ENCODE peak calls at places on chromosomes 11 and 22, in seven cellular contexts. One of them, this sample, is unnamed. For H3K4me1 and H3K27me3, the result is how much of the 10 kb centered on the place peaks cover.

GRCh38 chr11:20584093-20584774 is 15.2 kb upstream of the SLC6A5 start:
- DNase-seq in RWPE2: no peak
- DNase-seq in mesendoderm: peak
- DNase-seq in right atrium auricular region: no peak
- DNase-seq in heart right ventricle: no peak
- DNase-seq in aorta: no peak
- DNase-seq in colonic mucosa: no peak
- DNase-seq in this sample: no peak

GRCh38 chr22:41636467-41636866 is 15.4 kb downstream of the XRCC6 start:
- DNase-seq in RWPE2: no peak
- DNase-seq in mesendoderm: no peak
- DNase-seq in right atrium auricular region: peak
- DNase-seq in heart right ventricle: peak
- DNase-seq in aorta: no peak
- DNase-seq in colonic mucosa: no peak
- DNase-seq in this sample: no peak

GRCh38 chr11:126355324-126355925 is at the start of gene ST3GAL4:
- DNase-seq in RWPE2: peak
- DNase-seq in mesendoderm: peak
- DNase-seq in right atrium auricular region: peak
- DNase-seq in heart right ventricle: peak
- DNase-seq in aorta: peak
- DNase-seq in colonic mucosa: peak
- DNase-seq in this sample: peak

GRCh38 chr11:102733232-102733875 is 8.6 kb upstream of the MMP8 start:
- DNase-seq in RWPE2: no peak
- DNase-seq in mesendoderm: peak
- DNase-seq in right atrium auricular region: no peak
- DNase-seq in heart right ventricle: no peak
- DNase-seq in aorta: peak
- DNase-seq in colonic mucosa: peak
- DNase-seq in this sample: peak

GRCh38 chr22:28594076-28594783 is 85.4 kb downstream of the TTC28 start:
- DNase-seq in RWPE2: no peak
- DNase-seq in mesendoderm: no peak
- DNase-seq in right atrium auricular region: no peak
- DNase-seq in heart right ventricle: no peak
- DNase-seq in aorta: no peak
- DNase-seq in colonic mucosa: no peak
- DNase-seq in this sample: no peak

GRCh38 chr11:29751618-29752017 is 265.2 kb downstream of the KCNA4 start:
- DNase-seq in RWPE2: no peak
- DNase-seq in mesendoderm: no peak
- DNase-seq in right atrium auricular region: no peak
- DNase-seq in heart right ventricle: no peak
- DNase-seq in aorta: no peak
- DNase-seq in colonic mucosa: no peak
- DNase-seq in this sample: no peak

GRCh38 chr22:25941365-25941960 is 199.5 kb downstream of the MYO18B start:
- DNase-seq in RWPE2: no peak
- DNase-seq in mesendoderm: no peak
- DNase-seq in right atrium auricular region: no peak
- DNase-seq in heart right ventricle: no peak
- DNase-seq in aorta: no peak
- DNase-seq in colonic mucosa: no peak
- DNase-seq in this sample: no peak

GRCh38 chr11:83573097-83573496 is 286.9 kb upstream of the CCDC90B start:
- DNase-seq in RWPE2: no peak
- DNase-seq in mesendoderm: no peak
- DNase-seq in right atrium auricular region: no peak
- DNase-seq in heart right ventricle: no peak
- DNase-seq in aorta: no peak
- DNase-seq in colonic mucosa: no peak
- DNase-seq in this sample: no peak

GRCh38 chr11:13118691-13119090 is 109.6 kb downstream of the RASSF10 start:
- DNase-seq in RWPE2: no peak
- DNase-seq in mesendoderm: no peak
- DNase-seq in right atrium auricular region: no peak
- DNase-seq in heart right ventricle: no peak
- DNase-seq in aorta: no peak
- DNase-seq in colonic mucosa: no peak
- DNase-seq in this sample: no peak

GRCh38 chr11:13118194-13118593 is 109.1 kb downstream of the RASSF10 start:
- DNase-seq in RWPE2: peak
- DNase-seq in mesendoderm: no peak
- DNase-seq in right atrium auricular region: no peak
- DNase-seq in heart right ventricle: no peak
- DNase-seq in aorta: no peak
- DNase-seq in colonic mucosa: no peak
- DNase-seq in this sample: no peak

GRCh38 chr11:13119361-13119760 is 110.2 kb downstream of the RASSF10 start:
- DNase-seq in RWPE2: no peak
- DNase-seq in mesendoderm: no peak
- DNase-seq in right atrium auricular region: no peak
- DNase-seq in heart right ventricle: no peak
- DNase-seq in aorta: no peak
- DNase-seq in colonic mucosa: no peak
- DNase-seq in this sample: no peak

GRCh38 chr11:13120691-13121090 is 111.6 kb downstream of the RASSF10 start:
- DNase-seq in RWPE2: no peak
- DNase-seq in mesendoderm: no peak
- DNase-seq in right atrium auricular region: no peak
- DNase-seq in heart right ventricle: no peak
- DNase-seq in aorta: no peak
- DNase-seq in colonic mucosa: no peak
- DNase-seq in this sample: no peak

DNA sequence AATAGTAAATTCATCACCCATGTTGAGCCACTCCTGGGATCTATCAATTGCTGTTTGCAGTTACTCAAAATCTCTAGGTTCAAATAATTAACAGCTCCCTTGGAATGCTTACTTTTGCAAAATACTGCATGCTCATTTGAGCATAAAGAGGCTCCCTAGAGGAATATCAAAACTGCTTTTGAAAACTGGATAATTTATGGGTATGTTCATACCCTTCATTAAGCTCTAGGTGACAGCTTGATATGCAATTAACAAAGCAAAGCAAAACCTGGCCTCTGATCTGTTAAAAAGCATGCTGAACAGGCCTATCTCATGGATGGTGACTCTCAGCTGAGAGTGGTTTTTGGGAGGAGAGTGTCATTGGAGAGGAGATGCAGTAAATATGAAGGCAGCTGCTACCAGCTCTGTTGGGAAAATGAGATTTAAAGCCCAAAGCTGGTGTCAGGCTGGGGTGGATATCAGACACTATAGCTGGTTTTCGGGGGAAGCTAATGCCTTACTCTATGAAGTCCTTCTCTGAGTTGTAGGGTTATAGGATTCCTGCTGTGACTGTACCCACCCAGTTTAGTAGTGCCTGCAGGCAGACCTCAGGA is 110.9 kb downstream of the RASSF10 start:
- DNase-seq in RWPE2: no peak
- DNase-seq in mesendoderm: no peak
- DNase-seq in right atrium auricular region: no peak
- DNase-seq in heart right ventricle: no peak
- DNase-seq in aorta: no peak
- DNase-seq in colonic mucosa: no peak
- DNase-seq in this sample: no peak
- H3K4me1 ChIP-seq in RWPE2: under half
- H3K4me1 ChIP-seq in mesendoderm: under half
- H3K4me1 ChIP-seq in right atrium auricular region: under half
- H3K4me1 ChIP-seq in heart right ventricle: under half
- H3K4me1 ChIP-seq in aorta: under half
- H3K4me1 ChIP-seq in colonic mucosa: under half
- H3K4me1 ChIP-seq in this sample: under half

GRCh38 chr11:120019191-120019590 is 118.7 kb downstream of the TRIM29 start:
- DNase-seq in RWPE2: no peak
- DNase-seq in mesendoderm: no peak
- DNase-seq in right atrium auricular region: no peak
- DNase-seq in heart right ventricle: no peak
- DNase-seq in aorta: no peak
- DNase-seq in colonic mucosa: no peak
- DNase-seq in this sample: no peak
- H3K27me3 ChIP-seq in RWPE2: under half
- H3K27me3 ChIP-seq in mesendoderm: under half
- H3K27me3 ChIP-seq in right atrium auricular region: under half
- H3K27me3 ChIP-seq in heart right ventricle: half or more
- H3K27me3 ChIP-seq in aorta: under half
- H3K27me3 ChIP-seq in colonic mucosa: under half
- H3K27me3 ChIP-seq in this sample: under half

DNA sequence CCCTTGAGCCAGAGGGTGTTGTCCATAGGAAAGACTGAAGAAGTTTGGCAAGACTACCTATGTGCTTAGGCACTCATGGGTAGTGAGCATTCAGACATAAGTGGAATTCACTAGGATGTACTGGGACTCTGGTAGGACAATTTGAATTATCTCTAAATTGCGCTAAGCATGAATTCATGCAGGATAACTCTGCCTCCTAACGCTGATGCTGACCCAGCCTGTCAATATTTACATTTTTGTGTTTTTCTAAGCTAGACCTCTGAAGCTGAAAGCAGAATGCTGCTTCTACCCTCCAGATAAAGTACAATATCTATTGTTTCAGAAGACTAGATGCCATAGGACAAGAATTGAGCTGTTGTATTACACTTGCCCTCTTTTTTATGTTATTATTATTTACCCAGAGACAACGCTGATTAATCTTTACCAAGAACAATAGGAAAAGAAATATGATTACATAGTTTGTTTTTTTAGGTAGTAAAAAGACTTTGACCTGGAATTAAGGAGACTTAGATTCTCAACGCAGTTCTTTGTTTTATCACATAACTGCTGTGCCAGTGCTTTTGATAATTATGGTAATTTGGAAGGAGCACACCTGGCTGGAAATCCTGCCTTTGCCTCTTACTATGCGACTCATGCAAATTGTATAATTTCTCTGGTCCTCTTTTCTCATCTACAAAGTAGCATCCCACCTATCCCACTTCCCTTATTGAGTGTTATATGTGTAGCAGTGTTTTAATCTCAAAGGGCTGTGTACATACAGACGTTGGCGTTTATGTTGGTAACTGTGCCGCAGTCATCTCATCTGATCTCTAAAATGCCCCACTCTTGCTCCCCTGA is 21.2 kb upstream of the GRAMD1B start:
- DNase-seq in RWPE2: no peak
- DNase-seq in mesendoderm: no peak
- DNase-seq in right atrium auricular region: no peak
- DNase-seq in heart right ventricle: no peak
- DNase-seq in aorta: no peak
- DNase-seq in colonic mucosa: no peak
- DNase-seq in this sample: no peak
- H3K27ac ChIP-seq in RWPE2: no peak
- H3K27ac ChIP-seq in mesendoderm: no peak
- H3K27ac ChIP-seq in right atrium auricular region: no peak
- H3K27ac ChIP-seq in heart right ventricle: no peak
- H3K27ac ChIP-seq in aorta: no peak
- H3K27ac ChIP-seq in colonic mucosa: no peak
- H3K27ac ChIP-seq in this sample: no peak

DNA sequence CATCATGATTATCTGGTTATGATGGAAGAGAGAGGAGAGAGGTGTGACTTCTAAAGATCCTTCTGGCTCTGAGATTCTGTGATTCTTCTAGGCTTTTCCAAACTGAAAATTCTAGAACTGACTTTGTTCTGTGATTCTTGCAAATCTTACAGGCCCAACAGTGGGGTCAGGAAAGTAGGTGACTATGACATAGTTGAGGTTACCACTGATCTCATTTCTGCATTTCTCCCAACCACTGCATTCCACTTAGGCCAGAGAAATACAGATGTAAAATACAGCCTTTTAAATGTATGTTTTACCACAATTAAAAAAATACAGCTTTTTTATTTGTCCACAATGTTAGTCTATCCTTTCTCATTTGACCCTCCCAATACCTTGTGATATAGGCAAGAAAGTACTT is 83.7 kb downstream of the STIM1 start:
- DNase-seq in RWPE2: no peak
- DNase-seq in mesendoderm: no peak
- DNase-seq in right atrium auricular region: no peak
- DNase-seq in heart right ventricle: no peak
- DNase-seq in aorta: no peak
- DNase-seq in colonic mucosa: no peak
- DNase-seq in this sample: no peak
- H3K4me1 ChIP-seq in RWPE2: under half
- H3K4me1 ChIP-seq in mesendoderm: under half
- H3K4me1 ChIP-seq in right atrium auricular region: under half
- H3K4me1 ChIP-seq in heart right ventricle: half or more
- H3K4me1 ChIP-seq in aorta: under half
- H3K4me1 ChIP-seq in colonic mucosa: under half
- H3K4me1 ChIP-seq in this sample: under half

GRCh38 chr11:43558556-43559127 is 121.9 kb upstream of the HSD17B12 start:
- DNase-seq in RWPE2: no peak
- DNase-seq in mesendoderm: no peak
- DNase-seq in right atrium auricular region: no peak
- DNase-seq in heart right ventricle: no peak
- DNase-seq in aorta: no peak
- DNase-seq in colonic mucosa: no peak
- DNase-seq in this sample: no peak

GRCh38 chr11:43556269-43556668 is 124.3 kb upstream of the HSD17B12 start:
- DNase-seq in RWPE2: no peak
- DNase-seq in mesendoderm: no peak
- DNase-seq in right atrium auricular region: no peak
- DNase-seq in heart right ventricle: no peak
- DNase-seq in aorta: no peak
- DNase-seq in colonic mucosa: no peak
- DNase-seq in this sample: no peak

GRCh38 chr11:43556892-43557291 is 123.6 kb upstream of the HSD17B12 start:
- DNase-seq in RWPE2: no peak
- DNase-seq in mesendoderm: no peak
- DNase-seq in right atrium auricular region: no peak
- DNase-seq in heart right ventricle: no peak
- DNase-seq in aorta: no peak
- DNase-seq in colonic mucosa: no peak
- DNase-seq in this sample: no peak

GRCh38 chr11:43557553-43558031 is 122.9 kb upstream of the HSD17B12 start:
- DNase-seq in RWPE2: no peak
- DNase-seq in mesendoderm: peak
- DNase-seq in right atrium auricular region: no peak
- DNase-seq in heart right ventricle: no peak
- DNase-seq in aorta: no peak
- DNase-seq in colonic mucosa: no peak
- DNase-seq in this sample: no peak

DNA sequence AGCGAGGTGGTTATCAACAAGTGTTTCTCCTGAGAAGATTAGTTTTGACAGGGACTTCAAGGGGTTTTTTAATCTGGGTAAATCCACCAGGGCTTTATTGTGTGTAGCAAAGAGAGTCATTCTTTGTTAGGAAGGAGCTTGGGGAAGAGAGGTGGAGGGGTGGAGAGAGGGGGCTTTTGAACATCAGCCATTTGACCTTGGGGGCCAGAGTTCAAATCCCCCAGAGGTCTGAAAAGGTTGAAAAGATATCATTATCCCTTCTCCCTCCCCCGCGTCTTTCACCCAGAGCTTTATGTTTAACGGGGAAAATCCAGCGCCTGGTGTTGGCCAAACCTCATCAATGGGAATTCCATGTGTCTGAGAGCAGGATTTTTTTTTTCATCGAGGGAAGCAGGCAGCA is 122.5 kb upstream of the HSD17B12 start:
- DNase-seq in RWPE2: no peak
- DNase-seq in mesendoderm: no peak
- DNase-seq in right atrium auricular region: no peak
- DNase-seq in heart right ventricle: no peak
- DNase-seq in aorta: no peak
- DNase-seq in colonic mucosa: no peak
- DNase-seq in this sample: no peak
- H3K27me3 ChIP-seq in RWPE2: half or more
- H3K27me3 ChIP-seq in mesendoderm: under half
- H3K27me3 ChIP-seq in right atrium auricular region: under half
- H3K27me3 ChIP-seq in heart right ventricle: half or more
- H3K27me3 ChIP-seq in aorta: under half
- H3K27me3 ChIP-seq in colonic mucosa: under half
- H3K27me3 ChIP-seq in this sample: under half

This sample was measured in pancreas.